ENCODE peak calls at places on chromosomes 3 and 15, in ten cellular contexts. One of them, this sample, is unnamed.

GRCh38 chr3:168341192-168341816 is 245.6 kb upstream of the GOLIM4 start:
- DNase-seq in NCI-H2029: no peak
- DNase-seq in G401: no peak
- DNase-seq in effector CD4-positive, alpha-beta T cell: no peak
- DNase-seq in HFFc6: peak; percentile 73
- DNase-seq in stimulated activated CD8-positive, alpha-beta memory T cell treated with anti-CD3 and anti-CD28 coated beads, Interleukin-12 subunit alpha, Interleukin-12 subunit beta, amount 100 ng/mL, for 4 hours: no peak
- DNase-seq in tibial artery: no peak
- DNase-seq in NCI-H1105 treated with DMSO at 0.1 percent for 48 hours: no peak
- DNase-seq in endothelial cell: no peak
- DNase-seq in NCI-H226: no peak
- DNase-seq in this sample: no peak

GRCh38 chr3:194514626-194515025 is 27.8 kb upstream of the ATP13A3 start:
- DNase-seq in endothelial cell: no peak
- DNase-seq in NCI-H226: no peak
- DNase-seq in tibial artery: no peak
- DNase-seq in effector CD4-positive, alpha-beta T cell: no peak
- DNase-seq in stimulated activated CD8-positive, alpha-beta memory T cell treated with anti-CD3 and anti-CD28 coated beads, Interleukin-12 subunit alpha, Interleukin-12 subunit beta, amount 100 ng/mL, for 4 hours: no peak
- DNase-seq in G401: no peak
- DNase-seq in NCI-H1105 treated with DMSO at 0.1 percent for 48 hours: no peak
- DNase-seq in HFFc6: no peak
- DNase-seq in NCI-H2029: no peak
- DNase-seq in this sample: no peak

GRCh38 chr3:177300039-177300833 is 103.0 kb upstream of the TBL1XR1 start:
- DNase-seq in G401: no peak
- DNase-seq in tibial artery: no peak
- DNase-seq in NCI-H2029: no peak
- DNase-seq in NCI-H226: peak; percentile 49
- DNase-seq in NCI-H1105 treated with DMSO at 0.1 percent for 48 hours: no peak
- DNase-seq in effector CD4-positive, alpha-beta T cell: no peak
- DNase-seq in stimulated activated CD8-positive, alpha-beta memory T cell treated with anti-CD3 and anti-CD28 coated beads, Interleukin-12 subunit alpha, Interleukin-12 subunit beta, amount 100 ng/mL, for 4 hours: no peak
- DNase-seq in HFFc6: peak; percentile 9
- DNase-seq in endothelial cell: no peak
- DNase-seq in this sample: peak; percentile 57

GRCh38 chr3:10940106-10940505 is 52.4 kb upstream of the SLC6A1 start:
- DNase-seq in effector CD4-positive, alpha-beta T cell: no peak
- DNase-seq in endothelial cell: no peak
- DNase-seq in G401: no peak
- DNase-seq in stimulated activated CD8-positive, alpha-beta memory T cell treated with anti-CD3 and anti-CD28 coated beads, Interleukin-12 subunit alpha, Interleukin-12 subunit beta, amount 100 ng/mL, for 4 hours: no peak
- DNase-seq in NCI-H226: no peak
- DNase-seq in HFFc6: no peak
- DNase-seq in NCI-H1105 treated with DMSO at 0.1 percent for 48 hours: no peak
- DNase-seq in NCI-H2029: no peak
- DNase-seq in tibial artery: no peak
- DNase-seq in this sample: no peak

GRCh38 chr3:187986514-187986934 is 167.4 kb upstream of the LPP start:
- DNase-seq in HFFc6: peak; percentile 94
- DNase-seq in NCI-H2029: no peak
- DNase-seq in stimulated activated CD8-positive, alpha-beta memory T cell treated with anti-CD3 and anti-CD28 coated beads, Interleukin-12 subunit alpha, Interleukin-12 subunit beta, amount 100 ng/mL, for 4 hours: no peak
- DNase-seq in effector CD4-positive, alpha-beta T cell: no peak
- DNase-seq in NCI-H1105 treated with DMSO at 0.1 percent for 48 hours: no peak
- DNase-seq in NCI-H226: peak; percentile 97
- DNase-seq in tibial artery: no peak
- DNase-seq in endothelial cell: no peak
- DNase-seq in G401: no peak
- DNase-seq in this sample: peak; percentile 40

GRCh38 chr3:33364531-33365128 is 75.6 kb downstream of the UBP1 start:
- DNase-seq in stimulated activated CD8-positive, alpha-beta memory T cell treated with anti-CD3 and anti-CD28 coated beads, Interleukin-12 subunit alpha, Interleukin-12 subunit beta, amount 100 ng/mL, for 4 hours: no peak
- DNase-seq in tibial artery: no peak
- DNase-seq in NCI-H226: peak; percentile 18
- DNase-seq in effector CD4-positive, alpha-beta T cell: no peak
- DNase-seq in G401: no peak
- DNase-seq in NCI-H1105 treated with DMSO at 0.1 percent for 48 hours: no peak
- DNase-seq in NCI-H2029: no peak
- DNase-seq in endothelial cell: no peak
- DNase-seq in HFFc6: peak; percentile 37
- DNase-seq in this sample: no peak

GRCh38 chr15:65869954-65870871 is 922 bp downstream of the RAB11A start:
- DNase-seq in NCI-H1105 treated with DMSO at 0.1 percent for 48 hours: peak; percentile 57
- DNase-seq in endothelial cell: peak; percentile 54
- DNase-seq in effector CD4-positive, alpha-beta T cell: peak; percentile 2
- DNase-seq in HFFc6: peak; percentile 25
- DNase-seq in stimulated activated CD8-positive, alpha-beta memory T cell treated with anti-CD3 and anti-CD28 coated beads, Interleukin-12 subunit alpha, Interleukin-12 subunit beta, amount 100 ng/mL, for 4 hours: peak; percentile 3
- DNase-seq in NCI-H226: peak; percentile 75
- DNase-seq in tibial artery: peak; percentile 68
- DNase-seq in NCI-H2029: peak; percentile 33
- DNase-seq in G401: peak; percentile 65
- DNase-seq in this sample: peak; percentile 66

GRCh38 chr3:149581681-149582349 is 76.0 kb downstream of the WWTR1 start:
- DNase-seq in G401: peak; percentile 12
- DNase-seq in stimulated activated CD8-positive, alpha-beta memory T cell treated with anti-CD3 and anti-CD28 coated beads, Interleukin-12 subunit alpha, Interleukin-12 subunit beta, amount 100 ng/mL, for 4 hours: no peak
- DNase-seq in effector CD4-positive, alpha-beta T cell: no peak
- DNase-seq in NCI-H2029: no peak
- DNase-seq in HFFc6: peak; percentile 93
- DNase-seq in endothelial cell: no peak
- DNase-seq in NCI-H1105 treated with DMSO at 0.1 percent for 48 hours: no peak
- DNase-seq in tibial artery: peak; percentile 82
- DNase-seq in NCI-H226: peak; percentile 60
- DNase-seq in this sample: no peak

GRCh38 chr3:23202921-23203650 is at the start of gene UBE2E2:
- DNase-seq in NCI-H1105 treated with DMSO at 0.1 percent for 48 hours: peak; percentile 35
- DNase-seq in NCI-H226: peak; percentile 38
- DNase-seq in stimulated activated CD8-positive, alpha-beta memory T cell treated with anti-CD3 and anti-CD28 coated beads, Interleukin-12 subunit alpha, Interleukin-12 subunit beta, amount 100 ng/mL, for 4 hours: peak; percentile 40
- DNase-seq in tibial artery: peak; percentile 85
- DNase-seq in NCI-H2029: peak; percentile 67
- DNase-seq in G401: peak; percentile 66
- DNase-seq in endothelial cell: peak; percentile 79
- DNase-seq in effector CD4-positive, alpha-beta T cell: peak; percentile 7
- DNase-seq in HFFc6: peak; percentile 45
- DNase-seq in this sample: peak; percentile 95

This sample was measured in upper lobe of left lung.